ENCODE peak calls at places on chromosomes 16 and 17, in ten cellular contexts. One of them, this sample, is unnamed. For H3K27me3, the result is how much of the 10 kb centered on the place peaks cover.

GRCh38 chr17:54899721-54900456 is 763 bp upstream of the TOM1L1 start:
- DNase-seq in fibroblast of lung: no peak
- DNase-seq in right atrium auricular region: no peak
- DNase-seq in aorta: no peak
- DNase-seq in brain microvascular endothelial cell: no peak
- DNase-seq in Peyer's patch: no peak
- DNase-seq in lung: no peak
- DNase-seq in hepatocyte: no peak
- DNase-seq in CD8-positive, alpha-beta memory T cell: no peak
- DNase-seq in heart left ventricle: no peak
- DNase-seq in this sample: no peak

GRCh38 chr16:72876221-72876620 is 171.7 kb downstream of the ZFHX3 start:
- DNase-seq in lung: no peak
- DNase-seq in hepatocyte: no peak
- DNase-seq in heart left ventricle: peak
- DNase-seq in aorta: peak
- DNase-seq in right atrium auricular region: peak
- DNase-seq in brain microvascular endothelial cell: peak
- DNase-seq in fibroblast of lung: peak
- DNase-seq in CD8-positive, alpha-beta memory T cell: no peak
- DNase-seq in Peyer's patch: no peak
- DNase-seq in this sample: peak

GRCh38 chr17:64732336-64733006 is 70.4 kb upstream of the SMURF2 start:
- DNase-seq in brain microvascular endothelial cell: peak
- DNase-seq in heart left ventricle: peak
- DNase-seq in fibroblast of lung: peak
- DNase-seq in right atrium auricular region: no peak
- DNase-seq in Peyer's patch: no peak
- DNase-seq in lung: no peak
- DNase-seq in aorta: no peak
- DNase-seq in CD8-positive, alpha-beta memory T cell: no peak
- DNase-seq in hepatocyte: no peak
- DNase-seq in this sample: no peak

GRCh38 chr16:56825821-56826220 is 39.2 kb upstream of the SLC12A3 start:
- DNase-seq in hepatocyte: no peak
- DNase-seq in fibroblast of lung: no peak
- DNase-seq in right atrium auricular region: no peak
- DNase-seq in CD8-positive, alpha-beta memory T cell: no peak
- DNase-seq in brain microvascular endothelial cell: no peak
- DNase-seq in Peyer's patch: no peak
- DNase-seq in aorta: no peak
- DNase-seq in lung: no peak
- DNase-seq in heart left ventricle: no peak
- DNase-seq in this sample: no peak

GRCh38 chr16:31700530-31701388 is 172.8 kb upstream of the ZNF267 start:
- DNase-seq in aorta: peak
- DNase-seq in hepatocyte: peak
- DNase-seq in CD8-positive, alpha-beta memory T cell: peak
- DNase-seq in fibroblast of lung: peak
- DNase-seq in brain microvascular endothelial cell: peak
- DNase-seq in right atrium auricular region: peak
- DNase-seq in lung: peak
- DNase-seq in Peyer's patch: peak
- DNase-seq in heart left ventricle: peak
- DNase-seq in this sample: peak

GRCh38 chr16:49608801-49609200 is 235.2 kb downstream of the C16orf78 start:
- DNase-seq in CD8-positive, alpha-beta memory T cell: no peak
- DNase-seq in hepatocyte: peak
- DNase-seq in Peyer's patch: no peak
- DNase-seq in fibroblast of lung: peak
- DNase-seq in brain microvascular endothelial cell: peak
- DNase-seq in aorta: no peak
- DNase-seq in right atrium auricular region: peak
- DNase-seq in heart left ventricle: no peak
- DNase-seq in lung: no peak
- DNase-seq in this sample: no peak

GRCh38 chr16:57113042-57113453 is 20.7 kb downstream of the CPNE2 start:
- DNase-seq in Peyer's patch: no peak
- DNase-seq in right atrium auricular region: no peak
- DNase-seq in brain microvascular endothelial cell: peak
- DNase-seq in aorta: no peak
- DNase-seq in lung: no peak
- DNase-seq in CD8-positive, alpha-beta memory T cell: no peak
- DNase-seq in heart left ventricle: no peak
- DNase-seq in fibroblast of lung: peak
- DNase-seq in hepatocyte: no peak
- DNase-seq in this sample: peak

GRCh38 chr17:869067-869466 is 86.9 kb downstream of the MRM3 start:
- DNase-seq in Peyer's patch: no peak
- DNase-seq in right atrium auricular region: peak
- DNase-seq in lung: no peak
- DNase-seq in hepatocyte: peak
- DNase-seq in fibroblast of lung: peak
- DNase-seq in CD8-positive, alpha-beta memory T cell: no peak
- DNase-seq in brain microvascular endothelial cell: peak
- DNase-seq in heart left ventricle: peak
- DNase-seq in aorta: peak
- DNase-seq in this sample: no peak

GRCh38 chr17:66354981-66355380 is 52.6 kb downstream of the PRKCA start:
- DNase-seq in hepatocyte: no peak
- DNase-seq in heart left ventricle: no peak
- DNase-seq in brain microvascular endothelial cell: no peak
- DNase-seq in Peyer's patch: no peak
- DNase-seq in aorta: no peak
- DNase-seq in right atrium auricular region: no peak
- DNase-seq in lung: no peak
- DNase-seq in fibroblast of lung: peak
- DNase-seq in CD8-positive, alpha-beta memory T cell: no peak
- DNase-seq in this sample: no peak

GRCh38 chr17:7001562-7001961 is 5.7 kb downstream of the ALOX12 start:
- DNase-seq in CD8-positive, alpha-beta memory T cell: peak
- DNase-seq in aorta: no peak
- DNase-seq in right atrium auricular region: no peak
- DNase-seq in fibroblast of lung: no peak
- DNase-seq in brain microvascular endothelial cell: peak
- DNase-seq in hepatocyte: no peak
- DNase-seq in heart left ventricle: no peak
- DNase-seq in Peyer's patch: no peak
- DNase-seq in lung: no peak
- DNase-seq in this sample: no peak

GRCh38 chr16:31200821-31201510 is 1.6 kb downstream of the PYCARD start:
- DNase-seq in CD8-positive, alpha-beta memory T cell: peak
- DNase-seq in aorta: peak
- DNase-seq in right atrium auricular region: no peak
- DNase-seq in lung: no peak
- DNase-seq in hepatocyte: no peak
- DNase-seq in brain microvascular endothelial cell: no peak
- DNase-seq in heart left ventricle: no peak
- DNase-seq in Peyer's patch: no peak
- DNase-seq in fibroblast of lung: peak
- DNase-seq in this sample: no peak

GRCh38 chr17:79130536-79131273 is 56.1 kb downstream of the ENGASE start:
- DNase-seq in brain microvascular endothelial cell: no peak
- DNase-seq in aorta: no peak
- DNase-seq in hepatocyte: no peak
- DNase-seq in lung: no peak
- DNase-seq in Peyer's patch: no peak
- DNase-seq in right atrium auricular region: no peak
- DNase-seq in CD8-positive, alpha-beta memory T cell: no peak
- DNase-seq in fibroblast of lung: no peak
- DNase-seq in heart left ventricle: no peak
- DNase-seq in this sample: no peak

GRCh38 chr17:79133214-79133613 is 58.6 kb downstream of the ENGASE start:
- DNase-seq in right atrium auricular region: no peak
- DNase-seq in CD8-positive, alpha-beta memory T cell: no peak
- DNase-seq in fibroblast of lung: no peak
- DNase-seq in heart left ventricle: no peak
- DNase-seq in brain microvascular endothelial cell: no peak
- DNase-seq in lung: no peak
- DNase-seq in aorta: no peak
- DNase-seq in Peyer's patch: no peak
- DNase-seq in hepatocyte: no peak
- DNase-seq in this sample: no peak

GRCh38 chr17:79132271-79133064 is 57.8 kb downstream of the ENGASE start:
- DNase-seq in heart left ventricle: no peak
- DNase-seq in brain microvascular endothelial cell: no peak
- DNase-seq in aorta: no peak
- DNase-seq in fibroblast of lung: no peak
- DNase-seq in lung: no peak
- DNase-seq in right atrium auricular region: no peak
- DNase-seq in Peyer's patch: no peak
- DNase-seq in CD8-positive, alpha-beta memory T cell: no peak
- DNase-seq in hepatocyte: no peak
- DNase-seq in this sample: no peak

GRCh38 chr17:79131274-79131635 is 56.6 kb downstream of the ENGASE start:
- DNase-seq in heart left ventricle: no peak
- DNase-seq in hepatocyte: no peak
- DNase-seq in fibroblast of lung: no peak
- DNase-seq in Peyer's patch: no peak
- DNase-seq in CD8-positive, alpha-beta memory T cell: no peak
- DNase-seq in right atrium auricular region: no peak
- DNase-seq in brain microvascular endothelial cell: no peak
- DNase-seq in aorta: no peak
- DNase-seq in lung: no peak
- DNase-seq in this sample: no peak

DNA sequence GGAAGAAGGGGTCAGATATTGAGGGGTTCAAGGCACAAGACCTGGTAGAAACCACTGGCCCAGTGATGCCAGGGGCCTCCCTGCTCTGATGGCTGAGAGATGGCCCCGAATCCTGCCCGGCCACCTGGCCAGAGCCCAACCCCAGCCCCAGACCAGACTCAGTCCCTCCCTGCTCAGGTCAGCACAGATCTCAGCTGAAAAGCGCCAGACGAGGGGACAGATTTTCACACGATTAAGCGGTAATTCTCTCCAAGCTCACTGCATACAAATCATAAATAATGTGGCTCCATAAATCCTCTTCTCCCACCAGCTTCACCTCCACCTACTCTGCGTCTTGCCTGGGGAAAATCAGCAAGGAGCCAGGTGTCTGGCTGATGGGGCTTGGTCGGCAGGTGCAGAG is 57.1 kb downstream of the ENGASE start:
- DNase-seq in CD8-positive, alpha-beta memory T cell: no peak
- DNase-seq in hepatocyte: no peak
- DNase-seq in brain microvascular endothelial cell: no peak
- DNase-seq in aorta: no peak
- DNase-seq in right atrium auricular region: no peak
- DNase-seq in Peyer's patch: no peak
- DNase-seq in heart left ventricle: no peak
- DNase-seq in lung: no peak
- DNase-seq in fibroblast of lung: no peak
- DNase-seq in this sample: no peak
- H3K27me3 ChIP-seq in CD8-positive, alpha-beta memory T cell: under half
- H3K27me3 ChIP-seq in hepatocyte: under half
- H3K27me3 ChIP-seq in brain microvascular endothelial cell: under half
- H3K27me3 ChIP-seq in aorta: under half
- H3K27me3 ChIP-seq in right atrium auricular region: under half
- H3K27me3 ChIP-seq in Peyer's patch: under half
- H3K27me3 ChIP-seq in heart left ventricle: half or more
- H3K27me3 ChIP-seq in lung: under half
- H3K27me3 ChIP-seq in fibroblast of lung: under half
- H3K27me3 ChIP-seq in this sample: under half

DNA sequence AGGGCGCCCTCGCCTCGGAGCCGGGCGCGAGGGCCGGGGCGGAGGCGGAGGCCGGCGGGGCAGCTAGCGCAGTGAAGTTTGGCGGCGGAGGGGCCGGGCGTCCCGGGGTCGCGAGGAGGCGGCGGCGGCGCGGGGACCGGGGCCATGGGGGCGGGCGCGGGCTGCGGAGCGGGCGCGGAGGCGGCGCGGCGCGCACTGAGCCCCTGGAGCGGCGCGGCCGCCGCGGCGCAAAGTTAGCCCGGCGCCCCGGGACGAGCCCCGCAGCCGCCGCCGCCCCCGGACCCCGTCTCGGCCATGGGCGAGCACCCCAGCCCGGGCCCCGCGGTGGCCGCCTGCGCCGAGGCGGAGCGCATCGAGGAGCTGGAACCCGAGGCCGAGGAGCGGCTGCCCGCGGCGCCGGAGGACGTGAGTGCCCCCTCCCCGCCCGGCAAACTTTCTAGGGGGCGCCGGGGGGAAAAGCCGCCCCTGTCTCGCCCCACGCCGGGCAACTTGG is 310 bp downstream of the RHBDL3 start:
- DNase-seq in fibroblast of lung: no peak
- DNase-seq in Peyer's patch: no peak
- DNase-seq in lung: no peak
- DNase-seq in CD8-positive, alpha-beta memory T cell: no peak
- DNase-seq in right atrium auricular region: no peak
- DNase-seq in aorta: no peak
- DNase-seq in heart left ventricle: no peak
- DNase-seq in hepatocyte: no peak
- DNase-seq in brain microvascular endothelial cell: no peak
- DNase-seq in this sample: no peak
- H3K27me3 ChIP-seq in fibroblast of lung: half or more
- H3K27me3 ChIP-seq in Peyer's patch: under half
- H3K27me3 ChIP-seq in lung: under half
- H3K27me3 ChIP-seq in CD8-positive, alpha-beta memory T cell: under half
- H3K27me3 ChIP-seq in right atrium auricular region: under half
- H3K27me3 ChIP-seq in aorta: under half
- H3K27me3 ChIP-seq in heart left ventricle: under half
- H3K27me3 ChIP-seq in hepatocyte: half or more
- H3K27me3 ChIP-seq in brain microvascular endothelial cell: under half
- H3K27me3 ChIP-seq in this sample: half or more

DNA sequence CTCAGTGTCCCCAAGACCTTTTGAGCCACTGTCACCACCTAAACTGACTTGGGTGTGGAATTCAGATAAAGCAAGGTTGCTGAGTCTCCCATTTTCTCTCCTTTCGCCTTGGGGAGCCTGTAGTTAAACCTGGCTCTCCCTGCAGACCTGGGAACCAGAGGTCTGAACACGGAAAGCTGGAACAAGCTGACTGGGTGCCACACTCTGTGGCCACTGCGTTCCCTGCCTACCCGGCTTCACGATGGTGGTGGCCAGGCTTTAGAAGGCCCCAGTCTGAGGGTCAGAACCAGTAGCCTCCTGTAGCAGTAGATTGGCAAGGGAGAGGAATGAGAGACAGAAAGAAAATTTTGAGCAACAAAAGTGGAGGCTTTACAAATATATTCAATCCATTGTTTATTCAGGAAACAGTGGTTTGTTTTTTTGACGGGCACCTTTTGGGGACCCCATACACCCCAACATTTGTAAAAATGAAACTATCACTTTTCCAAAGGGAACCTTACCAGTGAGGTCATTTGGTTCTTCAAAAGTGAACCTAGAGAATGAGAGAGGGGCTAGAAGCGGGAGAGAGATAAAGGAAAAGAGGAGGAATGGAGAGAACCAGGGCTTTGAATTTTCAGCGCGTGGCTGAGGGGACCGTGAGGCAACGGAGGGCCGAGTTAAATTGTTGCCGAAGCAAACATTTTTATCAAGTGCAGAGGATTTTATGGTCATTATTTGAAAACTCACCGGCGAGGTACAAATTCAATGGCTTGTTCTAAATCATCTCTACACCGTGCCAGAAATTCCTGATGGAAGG is 1.8 kb upstream of the HOXB8 start:
- DNase-seq in right atrium auricular region: no peak
- DNase-seq in CD8-positive, alpha-beta memory T cell: no peak
- DNase-seq in aorta: no peak
- DNase-seq in heart left ventricle: no peak
- DNase-seq in Peyer's patch: no peak
- DNase-seq in brain microvascular endothelial cell: no peak
- DNase-seq in fibroblast of lung: no peak
- DNase-seq in lung: no peak
- DNase-seq in hepatocyte: no peak
- DNase-seq in this sample: no peak
- H3K27me3 ChIP-seq in right atrium auricular region: half or more
- H3K27me3 ChIP-seq in CD8-positive, alpha-beta memory T cell: half or more
- H3K27me3 ChIP-seq in aorta: under half
- H3K27me3 ChIP-seq in heart left ventricle: half or more
- H3K27me3 ChIP-seq in Peyer's patch: under half
- H3K27me3 ChIP-seq in brain microvascular endothelial cell: half or more
- H3K27me3 ChIP-seq in fibroblast of lung: half or more
- H3K27me3 ChIP-seq in lung: under half
- H3K27me3 ChIP-seq in hepatocyte: half or more
- H3K27me3 ChIP-seq in this sample: under half

GRCh38 chr17:74970395-74970794 is 2.2 kb downstream of the HID1 start:
- DNase-seq in lung: no peak
- DNase-seq in Peyer's patch: no peak
- DNase-seq in heart left ventricle: no peak
- DNase-seq in aorta: no peak
- DNase-seq in fibroblast of lung: no peak
- DNase-seq in brain microvascular endothelial cell: no peak
- DNase-seq in right atrium auricular region: no peak
- DNase-seq in hepatocyte: no peak
- DNase-seq in CD8-positive, alpha-beta memory T cell: no peak
- DNase-seq in this sample: no peak
- H3K27me3 ChIP-seq in lung: under half
- H3K27me3 ChIP-seq in Peyer's patch: under half
- H3K27me3 ChIP-seq in heart left ventricle: under half
- H3K27me3 ChIP-seq in aorta: under half
- H3K27me3 ChIP-seq in fibroblast of lung: under half
- H3K27me3 ChIP-seq in brain microvascular endothelial cell: under half
- H3K27me3 ChIP-seq in right atrium auricular region: under half
- H3K27me3 ChIP-seq in hepatocyte: under half
- H3K27me3 ChIP-seq in CD8-positive, alpha-beta memory T cell: under half
- H3K27me3 ChIP-seq in this sample: under half

This sample was measured in kidney epithelial cell.